ENCODE peak calls at places on chromosomes 11 and 22, in eight cellular contexts. One of them, this sample, is unnamed.
A peak's percentile ranks its signal among the peaks of the same experiment; 100 is the strongest.

GRCh38 chr11:114291381-114291780 is 4.8 kb upstream of the NNMT start:
- DNase-seq in breast epithelium: no peak
- DNase-seq in brain microvascular endothelial cell: peak; percentile 67
- DNase-seq in neural crest cell: no peak
- DNase-seq in kidney: no peak
- DNase-seq in A549: peak; percentile 63
- DNase-seq in OCI-LY7: no peak
- DNase-seq in endothelial cell: no peak
- DNase-seq in this sample: no peak

GRCh38 chr11:126679033-126679432 is 321.5 kb downstream of the KIRREL3 start:
- DNase-seq in endothelial cell: no peak
- DNase-seq in breast epithelium: no peak
- DNase-seq in kidney: no peak
- DNase-seq in OCI-LY7: no peak
- DNase-seq in A549: no peak
- DNase-seq in neural crest cell: no peak
- DNase-seq in brain microvascular endothelial cell: no peak
- DNase-seq in this sample: no peak

GRCh38 chr11:1892116-1892515 is 421 bp upstream of the PRR33 start:
- DNase-seq in endothelial cell: no peak
- DNase-seq in brain microvascular endothelial cell: no peak
- DNase-seq in neural crest cell: no peak
- DNase-seq in A549: no peak
- DNase-seq in breast epithelium: no peak
- DNase-seq in OCI-LY7: no peak
- DNase-seq in kidney: no peak
- DNase-seq in this sample: no peak

GRCh38 chr11:16059332-16059731 is 297.0 kb downstream of the SOX6 start:
- DNase-seq in endothelial cell: no peak
- DNase-seq in breast epithelium: no peak
- DNase-seq in brain microvascular endothelial cell: no peak
- DNase-seq in A549: no peak
- DNase-seq in OCI-LY7: no peak
- DNase-seq in kidney: no peak
- DNase-seq in neural crest cell: no peak
- DNase-seq in this sample: no peak

GRCh38 chr11:81772161-81772560 is 961.5 kb downstream of the FAM181B start:
- DNase-seq in OCI-LY7: no peak
- DNase-seq in A549: no peak
- DNase-seq in endothelial cell: no peak
- DNase-seq in kidney: no peak
- DNase-seq in brain microvascular endothelial cell: peak; percentile 68
- DNase-seq in breast epithelium: no peak
- DNase-seq in neural crest cell: no peak
- DNase-seq in this sample: no peak

GRCh38 chr22:47043835-47044721 is 281.6 kb downstream of the TBC1D22A start:
- DNase-seq in breast epithelium: no peak
- DNase-seq in kidney: peak; percentile 87
- DNase-seq in endothelial cell: no peak
- DNase-seq in brain microvascular endothelial cell: no peak
- DNase-seq in neural crest cell: no peak
- DNase-seq in A549: no peak
- DNase-seq in OCI-LY7: no peak
- DNase-seq in this sample: no peak

GRCh38 chr11:45901646-45902045 is 5.4 kb downstream of the FREY1 start:
- DNase-seq in kidney: peak; percentile 41
- DNase-seq in neural crest cell: peak; percentile 41
- DNase-seq in endothelial cell: no peak
- DNase-seq in OCI-LY7: no peak
- DNase-seq in breast epithelium: no peak
- DNase-seq in brain microvascular endothelial cell: no peak
- DNase-seq in A549: no peak
- DNase-seq in this sample: no peak

GRCh38 chr11:13767461-13767860 is 99.0 kb downstream of the FAR1 start:
- DNase-seq in brain microvascular endothelial cell: no peak
- DNase-seq in A549: no peak
- DNase-seq in kidney: no peak
- DNase-seq in OCI-LY7: no peak
- DNase-seq in neural crest cell: no peak
- DNase-seq in endothelial cell: no peak
- DNase-seq in breast epithelium: no peak
- DNase-seq in this sample: no peak

GRCh38 chr11:102322560-102322959 is 5.3 kb downstream of the BIRC3 start:
- DNase-seq in OCI-LY7: peak; percentile 68
- DNase-seq in endothelial cell: no peak
- DNase-seq in A549: no peak
- DNase-seq in neural crest cell: no peak
- DNase-seq in brain microvascular endothelial cell: no peak
- DNase-seq in breast epithelium: no peak
- DNase-seq in kidney: no peak
- DNase-seq in this sample: no peak

GRCh38 chr11:24391165-24391564 is 105.7 kb upstream of the LUZP2 start:
- DNase-seq in A549: peak; percentile 2
- DNase-seq in endothelial cell: no peak
- DNase-seq in brain microvascular endothelial cell: peak; percentile 59
- DNase-seq in breast epithelium: no peak
- DNase-seq in neural crest cell: no peak
- DNase-seq in OCI-LY7: no peak
- DNase-seq in kidney: no peak
- DNase-seq in this sample: no peak

GRCh38 chr11:86811637-86812321 is 11.4 kb downstream of the PRSS23 start:
- DNase-seq in OCI-LY7: no peak
- DNase-seq in kidney: no peak
- DNase-seq in breast epithelium: no peak
- DNase-seq in endothelial cell: no peak
- DNase-seq in neural crest cell: no peak
- DNase-seq in A549: peak; percentile 84
- DNase-seq in brain microvascular endothelial cell: peak; percentile 84
- DNase-seq in this sample: no peak

GRCh38 chr11:68390315-68390714 is 70.2 kb upstream of the PPP6R3 start:
- DNase-seq in kidney: no peak
- DNase-seq in brain microvascular endothelial cell: no peak
- DNase-seq in neural crest cell: no peak
- DNase-seq in A549: no peak
- DNase-seq in breast epithelium: no peak
- DNase-seq in OCI-LY7: no peak
- DNase-seq in endothelial cell: no peak
- DNase-seq in this sample: no peak

GRCh38 chr22:47624277-47625012 is 862.0 kb downstream of the TBC1D22A start:
- DNase-seq in brain microvascular endothelial cell: no peak
- DNase-seq in neural crest cell: no peak
- DNase-seq in A549: no peak
- DNase-seq in breast epithelium: no peak
- DNase-seq in kidney: peak; percentile 56
- DNase-seq in OCI-LY7: no peak
- DNase-seq in endothelial cell: no peak
- DNase-seq in this sample: no peak

GRCh38 chr11:113974741-113975470 is at the start of gene HTR3A:
- DNase-seq in neural crest cell: peak; percentile 16
- DNase-seq in breast epithelium: no peak
- DNase-seq in OCI-LY7: no peak
- DNase-seq in endothelial cell: peak; percentile 37
- DNase-seq in brain microvascular endothelial cell: no peak
- DNase-seq in A549: no peak
- DNase-seq in kidney: peak; percentile 93
- DNase-seq in this sample: no peak

GRCh38 chr11:18527512-18527911 is 770 bp upstream of the TSG101 start:
- DNase-seq in neural crest cell: no peak
- DNase-seq in endothelial cell: no peak
- DNase-seq in breast epithelium: no peak
- DNase-seq in brain microvascular endothelial cell: peak; percentile 2
- DNase-seq in OCI-LY7: peak; percentile 31
- DNase-seq in A549: peak; percentile 36
- DNase-seq in kidney: no peak
- DNase-seq in this sample: no peak

GRCh38 chr11:132472411-132473205 is 1059.7 kb downstream of the OPCML start:
- DNase-seq in breast epithelium: no peak
- DNase-seq in OCI-LY7: no peak
- DNase-seq in brain microvascular endothelial cell: peak; percentile 3
- DNase-seq in kidney: no peak
- DNase-seq in A549: no peak
- DNase-seq in endothelial cell: no peak
- DNase-seq in neural crest cell: no peak
- DNase-seq in this sample: no peak

GRCh38 chr11:3155691-3156258 is 9.3 kb downstream of the OSBPL5 start:
- DNase-seq in OCI-LY7: no peak
- DNase-seq in endothelial cell: no peak
- DNase-seq in kidney: peak; percentile 67
- DNase-seq in brain microvascular endothelial cell: no peak
- DNase-seq in breast epithelium: no peak
- DNase-seq in A549: no peak
- DNase-seq in neural crest cell: no peak
- DNase-seq in this sample: no peak

GRCh38 chr11:36156486-36157150 is 132.6 kb downstream of the COMMD9 start:
- DNase-seq in A549: no peak
- DNase-seq in breast epithelium: no peak
- DNase-seq in OCI-LY7: no peak
- DNase-seq in neural crest cell: no peak
- DNase-seq in brain microvascular endothelial cell: no peak
- DNase-seq in kidney: no peak
- DNase-seq in endothelial cell: no peak
- DNase-seq in this sample: no peak

GRCh38 chr11:120612363-120613263 is 101.1 kb downstream of the GRIK4 start:
- DNase-seq in breast epithelium: no peak
- DNase-seq in brain microvascular endothelial cell: peak; percentile 32
- DNase-seq in endothelial cell: no peak
- DNase-seq in kidney: no peak
- DNase-seq in OCI-LY7: peak; percentile 16
- DNase-seq in A549: peak; percentile 49
- DNase-seq in neural crest cell: no peak
- DNase-seq in this sample: no peak

GRCh38 chr22:42286205-42286604 is 15.8 kb upstream of the TCF20 start:
- DNase-seq in kidney: no peak
- DNase-seq in breast epithelium: no peak
- DNase-seq in endothelial cell: no peak
- DNase-seq in brain microvascular endothelial cell: no peak
- DNase-seq in neural crest cell: no peak
- DNase-seq in A549: no peak
- DNase-seq in OCI-LY7: peak; percentile 72
- DNase-seq in this sample: no peak

GRCh38 chr11:102807921-102808320 is 10.0 kb upstream of the MMP1 start:
- DNase-seq in neural crest cell: peak; percentile 12
- DNase-seq in OCI-LY7: peak; percentile 5
- DNase-seq in brain microvascular endothelial cell: peak; percentile 9
- DNase-seq in endothelial cell: peak; percentile 60
- DNase-seq in breast epithelium: no peak
- DNase-seq in kidney: no peak
- DNase-seq in A549: peak; percentile 75
- DNase-seq in this sample: no peak

GRCh38 chr11:11620966-11621880 is 582 bp downstream of the GALNT18 start:
- DNase-seq in neural crest cell: peak; percentile 30
- DNase-seq in kidney: peak; percentile 80
- DNase-seq in endothelial cell: no peak
- DNase-seq in A549: peak; percentile 32
- DNase-seq in brain microvascular endothelial cell: no peak
- DNase-seq in OCI-LY7: no peak
- DNase-seq in breast epithelium: no peak
- DNase-seq in this sample: no peak
- TF ChIP-seq CTCF in neural crest cell: no peak
- TF ChIP-seq CTCF in kidney: peak; percentile 24
- TF ChIP-seq CTCF in endothelial cell: no peak
- TF ChIP-seq CTCF in A549: peak; percentile 11
- TF ChIP-seq CTCF in brain microvascular endothelial cell: no peak
- TF ChIP-seq CTCF in OCI-LY7: no peak
- TF ChIP-seq CTCF in breast epithelium: no peak
- TF ChIP-seq CTCF in this sample: no peak

GRCh38 chr22:50625131-50625567 is 2.8 kb downstream of the ARSA start:
- DNase-seq in brain microvascular endothelial cell: no peak
- DNase-seq in breast epithelium: peak; percentile 36
- DNase-seq in neural crest cell: no peak
- DNase-seq in kidney: peak; percentile 83
- DNase-seq in OCI-LY7: no peak
- DNase-seq in A549: no peak
- DNase-seq in endothelial cell: no peak
- DNase-seq in this sample: no peak

GRCh38 chr22:50626856-50627451 is 998 bp downstream of the ARSA start:
- DNase-seq in OCI-LY7: no peak
- DNase-seq in kidney: peak; percentile 84
- DNase-seq in breast epithelium: peak; percentile 53
- DNase-seq in neural crest cell: no peak
- DNase-seq in endothelial cell: no peak
- DNase-seq in brain microvascular endothelial cell: no peak
- DNase-seq in A549: no peak
- DNase-seq in this sample: no peak

GRCh38 chr22:50625568-50626313 is 2.2 kb downstream of the ARSA start:
- DNase-seq in A549: peak; percentile 29
- DNase-seq in neural crest cell: no peak
- DNase-seq in breast epithelium: peak; percentile 49
- DNase-seq in endothelial cell: peak; percentile 65
- DNase-seq in kidney: peak; percentile 78
- DNase-seq in brain microvascular endothelial cell: no peak
- DNase-seq in OCI-LY7: no peak
- DNase-seq in this sample: no peak

GRCh38 chr22:50627452-50627913 is 469 bp downstream of the ARSA start:
- DNase-seq in endothelial cell: peak; percentile 41
- DNase-seq in kidney: no peak
- DNase-seq in neural crest cell: peak; percentile 41
- DNase-seq in A549: peak; percentile 24
- DNase-seq in breast epithelium: peak; percentile 50
- DNase-seq in brain microvascular endothelial cell: no peak
- DNase-seq in OCI-LY7: peak; percentile 25
- DNase-seq in this sample: no peak

GRCh38 chr22:50626314-50626855 is 1.6 kb downstream of the ARSA start:
- DNase-seq in neural crest cell: no peak
- DNase-seq in OCI-LY7: no peak
- DNase-seq in breast epithelium: peak; percentile 49
- DNase-seq in brain microvascular endothelial cell: no peak
- DNase-seq in endothelial cell: no peak
- DNase-seq in A549: no peak
- DNase-seq in kidney: peak; percentile 73
- DNase-seq in this sample: no peak
- TF ChIP-seq CTCF in neural crest cell: no peak
- TF ChIP-seq CTCF in OCI-LY7: no peak
- TF ChIP-seq CTCF in breast epithelium: no peak
- TF ChIP-seq CTCF in brain microvascular endothelial cell: no peak
- TF ChIP-seq CTCF in endothelial cell: peak; percentile 26
- TF ChIP-seq CTCF in A549: no peak
- TF ChIP-seq CTCF in kidney: no peak
- TF ChIP-seq CTCF in this sample: no peak

DNA sequence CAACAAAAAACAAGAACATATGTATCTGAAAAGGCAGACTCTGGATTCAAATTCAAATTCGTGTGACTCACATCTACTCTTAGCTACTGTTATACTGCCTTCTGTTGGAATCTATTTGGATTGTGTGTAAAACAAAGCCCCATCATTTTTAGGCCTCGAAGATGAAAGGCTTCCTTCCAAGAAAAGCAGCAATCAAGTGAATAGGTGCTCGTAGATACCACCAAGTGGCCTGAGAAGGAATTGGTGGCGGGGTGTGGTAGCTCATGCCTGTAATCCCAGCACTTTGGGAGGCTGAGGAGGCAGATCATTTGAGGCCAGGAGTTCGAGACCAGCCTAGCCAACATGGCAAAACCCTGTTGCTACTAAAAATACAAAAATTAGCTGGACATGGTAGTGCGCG is 4.2 kb downstream of the GRAMD1B start:
- DNase-seq in kidney: no peak
- DNase-seq in A549: peak; percentile 75
- DNase-seq in endothelial cell: peak; percentile 31
- DNase-seq in neural crest cell: no peak
- DNase-seq in brain microvascular endothelial cell: no peak
- DNase-seq in breast epithelium: no peak
- DNase-seq in OCI-LY7: peak; percentile 43
- DNase-seq in this sample: no peak
- TF ChIP-seq CTCF in kidney: peak; percentile 14
- TF ChIP-seq CTCF in A549: peak; percentile 22
- TF ChIP-seq CTCF in endothelial cell: peak; percentile 24
- TF ChIP-seq CTCF in neural crest cell: peak; percentile 42
- TF ChIP-seq CTCF in brain microvascular endothelial cell: peak; percentile 49
- TF ChIP-seq CTCF in breast epithelium: no peak
- TF ChIP-seq CTCF in OCI-LY7: peak; percentile 74
- TF ChIP-seq CTCF in this sample: no peak

GRCh38 chr11:34501962-34502361 is 11.6 kb downstream of the ELF5 start:
- DNase-seq in kidney: no peak
- DNase-seq in endothelial cell: no peak
- DNase-seq in A549: no peak
- DNase-seq in brain microvascular endothelial cell: no peak
- DNase-seq in OCI-LY7: no peak
- DNase-seq in breast epithelium: no peak
- DNase-seq in neural crest cell: no peak
- DNase-seq in this sample: no peak
- TF ChIP-seq CTCF in kidney: no peak
- TF ChIP-seq CTCF in endothelial cell: no peak
- TF ChIP-seq CTCF in A549: no peak
- TF ChIP-seq CTCF in brain microvascular endothelial cell: no peak
- TF ChIP-seq CTCF in OCI-LY7: no peak
- TF ChIP-seq CTCF in breast epithelium: no peak
- TF ChIP-seq CTCF in neural crest cell: no peak
- TF ChIP-seq CTCF in this sample: no peak

This sample was measured in omental fat pad.